ENCODE peak calls at places on chromosome 7, in six cellular contexts. V, K, L, A, B and I are unnamed samples.
A peak's percentile ranks its signal among the peaks of the same experiment; 100 is the strongest.

GRCh38 chr7:26233902-26234511 is 32.5 kb downstream of the CBX3 start:
- DNase-seq in A (no peak), K (no peak), L (no peak), V (no peak), B (no peak), I (no peak)

GRCh38 chr7:83856094-83856493 is 207.2 kb upstream of the SEMA3E start:
- DNase-seq in K (no peak), A (no peak), B (no peak), L (no peak), V (no peak), I (no peak)

GRCh38 chr7:156610601-156611000 is 30.0 kb upstream of the RNF32 start:
- DNase-seq in V (no peak), B (no peak), K (no peak), L (no peak), A (no peak), I (no peak)

GRCh38 chr7:138975343-138976104 is 5.7 kb downstream of the KIAA1549 start:
- DNase-seq in V (no peak), L (no peak), B (no peak), K (no peak), A (no peak), I (no peak)

GRCh38 chr7:32043688-32044087 is 26.5 kb downstream of the PDE1C start:
- DNase-seq in A (no peak), K (no peak), V (no peak), L (no peak), B (no peak), I (no peak)

GRCh38 chr7:42445691-42446090 is 208.7 kb upstream of the GLI3 start:
- DNase-seq in A (no peak), B (no peak), V (no peak), K (no peak), L (no peak), I (no peak)

GRCh38 chr7:44449531-44449930 is 40.9 kb downstream of the NUDCD3 start:
- DNase-seq in L (no peak), V (no peak), B (no peak), K (no peak), A (no peak), I (no peak)

GRCh38 chr7:37141742-37142141 is 306.9 kb downstream of the ELMO1 start:
- DNase-seq in A (no peak), B (no peak), V (no peak), L (no peak), K (no peak), I (no peak)

GRCh38 chr7:45721949-45722598 is 147.9 kb downstream of the ADCY1 start:
- DNase-seq in K (no peak), V (no peak), A (no peak), L (no peak), B (no peak), I (no peak)

GRCh38 chr7:118755067-118755625 is 530.6 kb downstream of the ANKRD7 start:
- DNase-seq in B (no peak), A (no peak), L (peak; percentile 94), K (no peak), V (peak; percentile 68), I (no peak)

GRCh38 chr7:95686109-95686508 is 86.2 kb upstream of the DYNC1I1 start:
- DNase-seq in K (no peak), A (peak; percentile 9), B (no peak), V (no peak), L (no peak), I (peak; percentile 47)

GRCh38 chr7:129341838-129342806 is 92.1 kb upstream of the STRIP2 start:
- DNase-seq in K (no peak), B (no peak), L (no peak), V (no peak), A (no peak), I (no peak)

GRCh38 chr7:2932761-2933251 is 88.7 kb upstream of the GNA12 start:
- DNase-seq in A (no peak), L (no peak), B (peak; percentile 38), V (no peak), K (no peak), I (peak; percentile 36)

GRCh38 chr7:86470763-86471162 is 172.9 kb upstream of the GRM3 start:
- DNase-seq in K (no peak), A (no peak), L (no peak), V (no peak), B (no peak), I (no peak)

GRCh38 chr7:147400221-147400689 is 1190.3 kb upstream of the C7orf33 start:
- DNase-seq in L (no peak), A (no peak), K (no peak), B (no peak), V (no peak), I (no peak)

DNA sequence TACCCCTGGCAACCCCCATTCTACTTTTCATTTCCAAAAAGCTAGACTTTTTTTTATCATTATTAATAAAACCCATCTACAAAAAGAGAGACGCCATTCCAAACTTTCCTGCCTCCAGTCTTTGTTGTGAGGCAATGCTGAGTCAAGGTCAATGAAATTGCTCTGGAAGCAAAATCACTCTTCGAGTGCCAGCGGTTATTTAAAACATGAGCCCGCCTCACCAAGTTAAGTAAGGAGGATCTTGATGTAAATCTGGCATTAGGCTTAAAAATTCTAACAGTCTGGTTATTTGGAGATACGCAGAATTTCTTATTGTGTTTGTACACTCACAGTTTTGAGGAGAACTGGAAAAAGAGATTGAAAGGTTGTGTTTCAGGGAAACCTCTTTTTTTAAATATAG is 1196.3 kb downstream of the TYW1 start:
- DNase-seq in K (no peak), L (no peak), A (no peak), B (no peak), V (no peak), I (no peak)
- TF ChIP-seq CTCF in K (no peak), L (no peak), A (no peak), B (no peak), V (no peak), I (no peak)

GRCh38 chr7:158228986-158229385 is 358.6 kb downstream of the PTPRN2 start:
- DNase-seq in B (no peak), K (no peak), L (no peak), V (no peak), A (no peak), I (no peak)
- TF ChIP-seq CTCF in B (no peak), K (peak; percentile 41), L (no peak), V (no peak), A (peak; percentile 45), I (no peak)

DNA sequence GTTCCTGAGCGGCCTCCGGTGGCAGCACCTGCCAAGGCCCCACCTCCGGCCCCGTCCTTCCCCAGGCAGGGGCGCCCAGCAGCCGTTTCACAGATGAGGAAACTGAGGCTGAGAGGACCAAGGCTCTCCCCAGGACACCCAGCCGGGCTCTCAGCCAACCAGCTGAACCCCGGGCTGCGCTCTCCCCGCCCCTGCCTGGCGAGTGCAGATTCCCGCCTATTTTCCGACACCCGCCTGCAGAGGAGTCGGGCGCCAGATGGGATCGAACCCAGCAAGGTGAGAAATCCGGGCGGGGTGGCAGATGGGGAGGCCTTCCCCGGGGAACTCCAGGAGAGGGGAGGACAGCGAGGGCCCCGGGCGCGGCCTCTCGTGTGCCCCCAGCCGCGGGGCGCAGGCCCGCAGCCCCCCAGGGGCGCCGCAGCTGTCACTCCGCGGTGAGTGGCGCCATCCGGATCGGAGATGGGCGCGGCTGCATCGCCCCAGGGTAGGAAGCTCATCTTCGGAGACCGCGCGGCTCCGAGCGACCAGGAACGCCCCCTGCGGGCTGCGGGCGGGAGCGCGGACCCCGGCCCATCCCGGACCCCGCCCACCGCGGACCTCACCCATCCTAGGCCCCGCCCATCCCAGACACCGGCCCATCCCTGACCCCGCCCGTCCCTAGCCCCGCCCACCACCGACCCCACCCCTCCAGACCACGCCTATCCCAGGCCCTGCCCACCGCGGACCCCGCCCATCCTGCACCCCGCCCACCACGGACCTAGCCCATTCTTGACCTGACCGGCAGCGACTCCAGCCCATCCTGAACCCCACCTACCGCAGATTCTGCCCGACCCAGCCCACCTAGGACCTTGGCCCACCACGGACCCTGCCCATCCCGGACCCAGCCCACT is 90.3 kb downstream of the MICALL2 start:
- DNase-seq in L (no peak), K (peak; percentile 39), V (peak; percentile 77), B (no peak), A (peak; percentile 82), I (no peak)
- TF ChIP-seq CTCF in L (no peak), K (peak; percentile 63), V (no peak), B (no peak), A (peak; percentile 69), I (no peak)

GRCh38 chr7:100190059-100190711 is 12.5 kb downstream of the STAG3 start:
- DNase-seq in V (no peak), B (no peak), K (no peak), L (no peak), A (no peak), I (no peak)
- TF ChIP-seq CTCF in V (peak; percentile 59), B (no peak), K (peak; percentile 33), L (no peak), A (peak; percentile 55), I (peak; percentile 58)

GRCh38 chr7:107980671-107981190 is 22.2 kb downstream of the LAMB1 start:
- DNase-seq in K (no peak), V (no peak), A (no peak), L (no peak), B (no peak), I (no peak)

GRCh38 chr7:107982463-107982862 is 20.5 kb downstream of the LAMB1 start:
- DNase-seq in B (no peak), A (no peak), L (no peak), V (no peak), K (no peak), I (no peak)

GRCh38 chr7:107980171-107980570 is 22.8 kb downstream of the LAMB1 start:
- DNase-seq in K (no peak), L (no peak), B (no peak), V (no peak), A (no peak), I (no peak)

GRCh38 chr7:107981466-107981865 is 21.5 kb downstream of the LAMB1 start:
- DNase-seq in V (no peak), B (no peak), A (no peak), K (no peak), L (no peak), I (no peak)

GRCh38 chr7:107982918-107983389 is 20.0 kb downstream of the LAMB1 start:
- DNase-seq in L (no peak), B (no peak), V (no peak), A (no peak), K (no peak), I (no peak)
- TF ChIP-seq CTCF in L (no peak), B (no peak), V (no peak), A (peak; percentile 49), K (peak; percentile 37), I (peak; percentile 15)

GRCh38 chr7:127409629-127410028 is 17.1 kb upstream of the ZNF800 start:
- DNase-seq in L (no peak), B (no peak), A (no peak), V (no peak), K (no peak), I (no peak)
- TF ChIP-seq CTCF in L (peak; percentile 37), B (no peak), A (no peak), V (no peak), K (no peak), I (no peak)